ENCODE peak calls at places on chromosomes 16 and 17, in four cellular contexts. One of them, this sample, is unnamed. For H3K36me3, the result is how much of the 10 kb centered on the place peaks cover.

GRCh38 chr17:17712268-17712924 is 31.1 kb downstream of the RAI1 start:
- DNase-seq in K562: no peak
- DNase-seq in left lung: no peak
- DNase-seq in heart left ventricle: no peak
- DNase-seq in this sample: peak

GRCh38 chr17:17675925-17676534 is 5.2 kb upstream of the RAI1 start:
- DNase-seq in K562: no peak
- DNase-seq in heart left ventricle: no peak
- DNase-seq in left lung: no peak
- DNase-seq in this sample: no peak

GRCh38 chr17:60135160-60135950 is 14.4 kb upstream of the CA4 start:
- DNase-seq in heart left ventricle: peak
- DNase-seq in K562: peak
- DNase-seq in left lung: peak
- DNase-seq in this sample: peak

GRCh38 chr16:30753596-30753995 is 5.4 kb downstream of the PHKG2 start:
- DNase-seq in left lung: no peak
- DNase-seq in heart left ventricle: no peak
- DNase-seq in K562: no peak
- DNase-seq in this sample: no peak

GRCh38 chr16:4882633-4883285 is 35.5 kb downstream of the UBN1 start:
- DNase-seq in heart left ventricle: peak
- DNase-seq in K562: peak
- DNase-seq in left lung: peak
- DNase-seq in this sample: peak

GRCh38 chr16:75931043-75931442 is 204.8 kb upstream of the CPHXL start:
- DNase-seq in left lung: no peak
- DNase-seq in heart left ventricle: no peak
- DNase-seq in K562: no peak
- DNase-seq in this sample: no peak

GRCh38 chr17:2948721-2949468 is 114.5 kb downstream of the OR1D5 start:
- DNase-seq in heart left ventricle: no peak
- DNase-seq in K562: no peak
- DNase-seq in left lung: no peak
- DNase-seq in this sample: no peak

GRCh38 chr17:31558748-31559646 is 167.5 kb downstream of the RAB11FIP4 start:
- DNase-seq in left lung: peak
- DNase-seq in K562: peak
- DNase-seq in heart left ventricle: peak
- DNase-seq in this sample: no peak

GRCh38 chr17:8581002-8581658 is 49.4 kb downstream of the MYH10 start:
- DNase-seq in left lung: no peak
- DNase-seq in heart left ventricle: no peak
- DNase-seq in K562: no peak
- DNase-seq in this sample: no peak

GRCh38 chr16:3187798-3188674 is at the start of gene OR1F1:
- DNase-seq in left lung: no peak
- DNase-seq in heart left ventricle: no peak
- DNase-seq in K562: peak
- DNase-seq in this sample: no peak

GRCh38 chr17:34719569-34719968 is 140.2 kb downstream of the TMEM132E start:
- DNase-seq in left lung: no peak
- DNase-seq in K562: no peak
- DNase-seq in heart left ventricle: no peak
- DNase-seq in this sample: no peak

GRCh38 chr16:81170824-81171223 is 67.7 kb upstream of the BCO1 start:
- DNase-seq in K562: peak
- DNase-seq in left lung: no peak
- DNase-seq in heart left ventricle: no peak
- DNase-seq in this sample: no peak

GRCh38 chr17:58121925-58122324 is 26.3 kb upstream of the OR4D1 start:
- DNase-seq in K562: peak
- DNase-seq in left lung: no peak
- DNase-seq in heart left ventricle: no peak
- DNase-seq in this sample: no peak

GRCh38 chr16:5024632-5025031 is 9.1 kb downstream of the NAGPA start:
- DNase-seq in left lung: no peak
- DNase-seq in K562: no peak
- DNase-seq in heart left ventricle: no peak
- DNase-seq in this sample: no peak

GRCh38 chr17:42969006-42969581 is 4.8 kb upstream of the AARSD1 start:
- DNase-seq in K562: peak
- DNase-seq in heart left ventricle: no peak
- DNase-seq in left lung: no peak
- DNase-seq in this sample: no peak

GRCh38 chr16:67199011-67199807 is at the start of gene ELMO3:
- DNase-seq in left lung: peak
- DNase-seq in K562: no peak
- DNase-seq in heart left ventricle: no peak
- DNase-seq in this sample: no peak

GRCh38 chr17:6061290-6061689 is 8.9 kb upstream of the WSCD1 start:
- DNase-seq in left lung: no peak
- DNase-seq in heart left ventricle: no peak
- DNase-seq in K562: no peak
- DNase-seq in this sample: no peak
- H3K36me3 ChIP-seq in left lung: under half
- H3K36me3 ChIP-seq in heart left ventricle: under half
- H3K36me3 ChIP-seq in K562: under half
- H3K36me3 ChIP-seq in this sample: under half

GRCh38 chr17:75521951-75522727 is 3.4 kb upstream of the LLGL2 start:
- DNase-seq in left lung: no peak
- DNase-seq in heart left ventricle: no peak
- DNase-seq in K562: no peak
- DNase-seq in this sample: no peak

GRCh38 chr17:75518983-75519540 is 2.7 kb downstream of the TSEN54 start:
- DNase-seq in K562: no peak
- DNase-seq in heart left ventricle: no peak
- DNase-seq in left lung: no peak
- DNase-seq in this sample: no peak

GRCh38 chr17:75518201-75518600 is 1.9 kb downstream of the TSEN54 start:
- DNase-seq in K562: no peak
- DNase-seq in heart left ventricle: no peak
- DNase-seq in left lung: no peak
- DNase-seq in this sample: no peak

GRCh38 chr17:75523647-75524046 is 1.9 kb upstream of the LLGL2 start:
- DNase-seq in heart left ventricle: no peak
- DNase-seq in K562: no peak
- DNase-seq in left lung: no peak
- DNase-seq in this sample: no peak

DNA sequence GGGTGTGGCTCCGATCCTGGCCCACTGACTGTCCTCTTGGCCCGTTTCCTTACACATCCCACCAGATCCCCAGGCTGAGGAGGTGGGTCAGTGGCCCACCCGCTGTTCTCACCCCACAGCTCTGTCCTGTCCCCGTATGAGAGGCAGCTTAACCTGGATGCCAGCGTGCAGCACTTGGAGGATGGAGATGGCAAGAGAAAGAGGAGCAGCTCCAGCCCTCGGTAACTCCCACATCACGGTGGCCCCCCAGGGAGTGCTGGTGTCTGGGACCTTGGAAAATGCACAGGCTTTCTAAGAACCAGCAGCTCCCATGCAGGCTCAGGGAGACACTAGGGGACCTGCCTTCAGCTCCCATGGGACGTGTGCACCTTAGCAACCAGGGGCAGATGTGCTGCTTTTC is 4.2 kb upstream of the LLGL2 start:
- DNase-seq in K562: no peak
- DNase-seq in left lung: no peak
- DNase-seq in heart left ventricle: no peak
- DNase-seq in this sample: no peak
- TF ChIP-seq CTCF in K562: no peak
- TF ChIP-seq CTCF in left lung: no peak
- TF ChIP-seq CTCF in heart left ventricle: no peak
- TF ChIP-seq CTCF in this sample: no peak

GRCh38 chr17:79683365-79683764 is 47.4 kb upstream of the ENPP7 start:
- DNase-seq in left lung: no peak
- DNase-seq in K562: no peak
- DNase-seq in heart left ventricle: no peak
- DNase-seq in this sample: no peak
- H3K36me3 ChIP-seq in left lung: under half
- H3K36me3 ChIP-seq in K562: under half
- H3K36me3 ChIP-seq in heart left ventricle: under half
- H3K36me3 ChIP-seq in this sample: under half

GRCh38 chr16:85917012-85917411 is 18.1 kb downstream of the IRF8 start:
- DNase-seq in left lung: no peak
- DNase-seq in K562: no peak
- DNase-seq in heart left ventricle: no peak
- DNase-seq in this sample: no peak
- TF ChIP-seq CTCF in left lung: no peak
- TF ChIP-seq CTCF in K562: peak
- TF ChIP-seq CTCF in heart left ventricle: no peak
- TF ChIP-seq CTCF in this sample: no peak

GRCh38 chr17:77487211-77487629 is 346.5 kb downstream of the SEC14L1 start:
- DNase-seq in K562: no peak
- DNase-seq in heart left ventricle: no peak
- DNase-seq in left lung: no peak
- DNase-seq in this sample: no peak

GRCh38 chr17:77487677-77488530 is 347.1 kb downstream of the SEC14L1 start:
- DNase-seq in K562: no peak
- DNase-seq in left lung: no peak
- DNase-seq in heart left ventricle: no peak
- DNase-seq in this sample: no peak

GRCh38 chr17:77489898-77490265 is 349.1 kb downstream of the SEC14L1 start:
- DNase-seq in K562: no peak
- DNase-seq in left lung: peak
- DNase-seq in heart left ventricle: peak
- DNase-seq in this sample: no peak

GRCh38 chr17:77489239-77489897 is 348.6 kb downstream of the SEC14L1 start:
- DNase-seq in left lung: peak
- DNase-seq in heart left ventricle: no peak
- DNase-seq in K562: no peak
- DNase-seq in this sample: no peak

DNA sequence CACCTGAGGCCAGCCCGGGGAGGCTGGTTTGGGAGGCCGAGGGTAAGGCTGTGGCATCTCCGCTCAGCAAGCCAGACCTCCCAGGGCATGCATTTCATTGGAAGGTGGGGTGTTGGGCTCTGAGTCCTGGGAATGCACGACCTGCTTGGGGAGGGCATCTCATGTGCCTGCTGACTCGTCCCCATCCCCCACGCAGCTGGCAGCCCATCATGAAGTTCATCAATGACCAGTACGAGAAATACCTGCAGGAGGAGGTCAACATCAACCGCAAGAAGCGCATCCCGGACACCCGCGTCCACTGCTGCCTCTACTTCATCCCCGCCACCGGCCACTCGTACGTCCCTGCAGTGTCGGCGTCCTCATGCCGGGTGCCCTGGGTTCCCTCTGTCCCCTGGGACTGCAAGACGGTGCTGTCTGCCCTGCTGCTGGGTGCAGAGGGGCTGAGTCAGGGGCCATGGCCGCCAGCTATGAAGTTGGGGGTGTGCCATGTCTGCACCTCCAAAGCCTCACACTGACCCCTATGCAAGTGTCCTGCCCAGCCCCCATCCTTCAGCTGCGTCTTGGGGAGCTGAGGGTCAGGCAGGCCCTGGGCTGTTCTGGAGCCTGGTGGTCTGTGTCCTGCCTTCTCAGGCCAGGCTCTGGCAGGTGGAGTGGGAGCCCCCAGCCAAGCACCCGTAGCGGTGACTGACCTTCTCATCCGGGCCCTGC is 347.9 kb downstream of the SEC14L1 start:
- DNase-seq in left lung: no peak
- DNase-seq in K562: no peak
- DNase-seq in heart left ventricle: no peak
- DNase-seq in this sample: no peak
- H3K36me3 ChIP-seq in left lung: half or more
- H3K36me3 ChIP-seq in K562: half or more
- H3K36me3 ChIP-seq in heart left ventricle: under half
- H3K36me3 ChIP-seq in this sample: half or more

GRCh38 chr16:87383522-87384161 is at the start of gene FBXO31:
- DNase-seq in K562: peak
- DNase-seq in heart left ventricle: peak
- DNase-seq in left lung: peak
- DNase-seq in this sample: peak

GRCh38 chr16:87382023-87382785 is 1.4 kb downstream of the FBXO31 start:
- DNase-seq in heart left ventricle: no peak
- DNase-seq in K562: no peak
- DNase-seq in left lung: no peak
- DNase-seq in this sample: no peak

GRCh38 chr16:87380403-87380802 is 3.2 kb downstream of the FBXO31 start:
- DNase-seq in K562: no peak
- DNase-seq in heart left ventricle: no peak
- DNase-seq in left lung: no peak
- DNase-seq in this sample: no peak

GRCh38 chr16:87384162-87384999 is 805 bp upstream of the FBXO31 start:
- DNase-seq in left lung: peak
- DNase-seq in K562: no peak
- DNase-seq in heart left ventricle: peak
- DNase-seq in this sample: no peak

DNA sequence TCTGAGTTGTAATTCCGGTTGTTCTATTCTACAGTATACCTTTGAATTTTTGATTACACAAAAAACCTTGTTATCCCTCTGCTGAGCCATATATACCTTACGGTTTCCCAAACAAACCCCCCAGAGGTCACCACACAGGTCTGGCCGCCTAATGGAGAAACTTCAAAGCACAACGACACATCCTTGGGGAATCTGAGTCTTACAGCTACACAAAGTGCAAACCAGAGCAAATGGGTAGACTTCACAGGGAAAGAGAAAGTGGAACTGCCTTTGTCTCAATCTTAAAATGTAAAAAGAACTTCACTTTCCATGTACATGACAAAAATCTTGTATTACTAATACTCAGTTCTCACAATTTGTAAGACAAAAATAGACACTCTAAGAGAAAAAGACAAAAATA is 2.7 kb downstream of the FBXO31 start:
- DNase-seq in left lung: no peak
- DNase-seq in K562: no peak
- DNase-seq in heart left ventricle: no peak
- DNase-seq in this sample: no peak
- TF ChIP-seq CTCF in left lung: no peak
- TF ChIP-seq CTCF in K562: no peak
- TF ChIP-seq CTCF in heart left ventricle: no peak
- TF ChIP-seq CTCF in this sample: no peak